ENCODE peak calls at places on chromosome 7, in four cellular contexts. D is K562, C is Peyer's patch, N is spleen. M is an unnamed sample. For H3K36me3, the result is how much of the 10 kb centered on the place peaks cover.

GRCh38 chr7:104652865-104653264 is 324.5 kb downstream of the LHFPL3 start:
- DNase-seq in N (no peak), C (no peak), D (no peak), M (no peak)

GRCh38 chr7:49644402-49645166 is 128.9 kb upstream of the VWC2 start:
- DNase-seq in D (no peak), N (no peak), C (no peak), M (no peak)

GRCh38 chr7:78118470-78118869 is 319.9 kb downstream of the PHTF2 start:
- DNase-seq in D (no peak), C (no peak), N (no peak), M (no peak)

GRCh38 chr7:744854-745430 is 17.9 kb upstream of the PRKAR1B start:
- DNase-seq in N (peak), D (no peak), C (no peak), M (no peak)

GRCh38 chr7:16023046-16023445 is 336.6 kb upstream of the MEOX2 start:
- DNase-seq in C (no peak), N (no peak), D (no peak), M (no peak)

GRCh38 chr7:76506081-76506440 is 4.3 kb upstream of the UPK3B start:
- DNase-seq in N (no peak), D (peak), C (no peak), M (no peak)

GRCh38 chr7:75937958-75938786 is 23.2 kb downstream of the POR start:
- DNase-seq in D (peak), C (no peak), N (no peak), M (peak)

GRCh38 chr7:45922810-45923209 is 1.7 kb upstream of the IGFBP3 start:
- DNase-seq in N (no peak), D (no peak), C (no peak), M (no peak)

GRCh38 chr7:93293222-93293621 is 61.1 kb downstream of the VPS50 start:
- DNase-seq in D (no peak), C (no peak), N (no peak), M (no peak)

GRCh38 chr7:82319674-82320118 is 123.9 kb downstream of the CACNA2D1 start:
- DNase-seq in D (no peak), N (no peak), C (no peak), M (peak)

GRCh38 chr7:28355553-28356319 is 56.6 kb upstream of the CREB5 start:
- DNase-seq in C (no peak), N (no peak), D (no peak), M (peak)

GRCh38 chr7:41107330-41107937 is 595.5 kb downstream of the INHBA start:
- DNase-seq in D (no peak), N (no peak), C (no peak), M (no peak)

GRCh38 chr7:102450242-102450641 is 14.4 kb downstream of the ALKBH4 start:
- DNase-seq in C (no peak), N (peak), D (no peak), M (no peak)

GRCh38 chr7:100099452-100099851 is 1.7 kb downstream of the MCM7 start:
- DNase-seq in D (no peak), C (no peak), N (no peak), M (no peak)

GRCh38 chr7:77887567-77887966 is 89.0 kb downstream of the PHTF2 start:
- DNase-seq in N (no peak), C (no peak), D (no peak), M (no peak)

GRCh38 chr7:143973870-143974446 is 19.3 kb downstream of the OR2F1 start:
- DNase-seq in N (no peak), C (no peak), D (no peak), M (no peak)

GRCh38 chr7:138081868-138082267 is 5.6 kb downstream of the AKR1D1 start:
- DNase-seq in N (no peak), C (no peak), D (no peak), M (no peak)

GRCh38 chr7:114793155-114793849 is 128.6 kb upstream of the MDFIC start:
- DNase-seq in D (no peak), N (no peak), C (no peak), M (no peak)

GRCh38 chr7:114790526-114790925 is 131.4 kb upstream of the MDFIC start:
- DNase-seq in N (no peak), D (no peak), C (no peak), M (no peak)

GRCh38 chr7:114789161-114789560 is 132.7 kb upstream of the MDFIC start:
- DNase-seq in N (no peak), C (no peak), D (no peak), M (no peak)

GRCh38 chr7:114789942-114790341 is 132.0 kb upstream of the MDFIC start:
- DNase-seq in C (no peak), D (no peak), N (no peak), M (no peak)

DNA sequence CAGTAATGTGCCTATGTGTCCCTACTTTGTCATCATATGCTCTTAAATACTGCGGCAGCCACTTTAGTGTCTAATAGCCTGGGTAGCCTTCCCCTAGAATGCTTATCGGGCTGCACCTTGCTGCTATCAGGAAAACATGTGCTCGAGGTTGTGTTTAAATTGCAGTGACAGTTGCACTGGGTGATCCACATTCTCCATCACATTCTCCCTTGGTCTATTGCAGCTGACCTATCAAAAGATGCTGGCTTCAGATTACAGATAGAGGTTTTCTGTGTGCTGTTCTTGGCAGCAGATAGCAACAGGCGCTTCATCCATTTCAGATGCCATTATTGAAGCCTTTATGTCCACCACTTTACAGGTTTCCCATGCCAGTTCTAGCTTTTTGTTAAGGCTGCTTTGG is 130.1 kb upstream of the MDFIC start:
- DNase-seq in C (no peak), D (no peak), N (no peak), M (no peak)
- H3K36me3 ChIP-seq in C (under half), D (under half), N (under half), M (under half)

DNA sequence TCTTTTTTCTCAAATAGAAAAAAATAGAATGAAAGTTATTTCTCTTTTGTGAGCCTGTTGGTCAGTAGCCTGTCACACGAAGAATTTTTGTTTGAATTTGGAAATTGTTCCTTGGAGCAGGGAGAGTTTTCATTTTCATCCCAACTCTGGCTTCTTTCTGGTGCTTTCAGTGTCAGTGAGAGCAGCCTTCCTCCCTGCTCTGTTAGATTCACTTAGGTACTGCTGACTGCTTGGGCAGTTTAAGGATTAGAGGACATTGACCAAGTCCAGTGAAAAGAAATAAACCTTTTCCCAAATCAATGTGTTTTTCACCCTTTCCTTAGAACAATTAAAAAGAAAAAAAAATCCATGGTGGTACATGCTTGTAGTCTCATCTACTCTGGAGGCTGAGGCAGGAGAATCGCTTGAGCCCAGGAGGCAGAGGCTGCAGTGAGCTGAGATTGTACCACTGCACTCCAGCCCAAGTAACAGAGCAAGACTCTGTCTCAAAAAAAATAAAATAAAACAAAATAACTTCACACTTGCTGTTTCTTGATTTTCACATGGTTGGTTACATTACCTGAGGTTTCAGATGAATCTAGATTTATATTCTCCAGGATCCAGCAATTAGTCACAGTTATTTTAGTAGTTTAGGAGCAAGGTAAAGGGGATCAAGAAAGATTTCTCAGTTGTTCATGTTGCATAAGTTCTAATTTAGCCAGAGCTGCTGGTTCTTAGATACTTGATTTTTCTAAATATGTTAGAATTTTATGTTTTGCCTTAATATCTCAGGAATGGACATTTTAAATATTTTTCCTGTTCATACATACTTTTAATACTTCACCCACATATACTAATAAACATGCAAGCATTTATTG is 63.1 kb downstream of the ZNRF2 start:
- DNase-seq in D (no peak), N (no peak), C (no peak), M (no peak)
- H3K4me3 ChIP-seq in D (no peak), N (no peak), C (no peak), M (no peak)

DNA sequence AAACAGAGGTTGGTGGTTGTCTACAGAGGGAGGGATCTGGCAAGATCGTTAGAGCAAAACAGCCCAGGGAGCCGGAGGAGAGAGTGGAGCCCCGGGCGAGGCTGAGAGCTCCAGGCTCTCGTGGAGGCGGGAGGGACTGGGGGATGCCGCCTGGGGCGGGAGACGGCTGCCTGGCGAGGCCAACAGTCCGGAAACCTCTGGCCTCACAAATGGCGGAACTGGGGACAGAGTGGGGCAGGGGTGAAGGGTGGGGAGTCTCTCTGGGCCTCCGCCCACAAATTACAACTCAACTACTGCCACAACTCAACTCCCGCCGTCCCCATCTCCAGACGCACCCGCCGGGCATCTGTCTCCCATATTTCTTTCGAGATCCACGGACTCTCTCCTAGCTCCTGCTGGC is 47.7 kb downstream of the CLEC2L start:
- DNase-seq in N (peak), D (no peak), C (no peak), M (no peak)
- H3K36me3 ChIP-seq in N (half or more), D (under half), C (under half), M (under half)

GRCh38 chr7:30320392-30320791 is 36.0 kb downstream of the ZNRF2 start:
- DNase-seq in D (no peak), N (no peak), C (no peak), M (no peak)
- H3K4me3 ChIP-seq in D (no peak), N (peak), C (no peak), M (no peak)

GRCh38 chr7:34075543-34075942 is 170.2 kb downstream of the BMPER start:
- DNase-seq in N (no peak), D (no peak), C (no peak), M (no peak)
- H3K36me3 ChIP-seq in N (under half), D (under half), C (under half), M (under half)

DNA sequence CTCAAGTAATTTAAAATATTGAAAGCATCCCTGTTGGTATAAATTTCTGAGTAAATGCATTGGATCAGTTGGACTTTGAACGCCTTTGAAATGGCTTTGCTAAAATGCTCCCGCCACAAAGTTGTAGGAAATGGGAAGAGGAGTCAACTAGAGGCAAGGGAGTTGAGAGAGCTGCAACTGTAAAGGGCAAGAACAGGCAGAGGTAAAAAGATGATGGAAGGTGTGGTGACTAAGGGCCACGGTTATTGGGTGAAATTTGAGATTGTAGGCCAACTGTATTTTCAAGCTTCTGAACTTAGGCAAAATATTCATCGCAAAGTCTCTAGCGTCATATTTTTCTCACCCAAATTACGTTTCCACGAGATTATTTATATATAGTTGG is 595 bp upstream of the SUMF2 start:
- DNase-seq in C (no peak), D (no peak), N (no peak), M (no peak)
- H3K4me3 ChIP-seq in C (peak), D (peak), N (peak), M (no peak)

DNA sequence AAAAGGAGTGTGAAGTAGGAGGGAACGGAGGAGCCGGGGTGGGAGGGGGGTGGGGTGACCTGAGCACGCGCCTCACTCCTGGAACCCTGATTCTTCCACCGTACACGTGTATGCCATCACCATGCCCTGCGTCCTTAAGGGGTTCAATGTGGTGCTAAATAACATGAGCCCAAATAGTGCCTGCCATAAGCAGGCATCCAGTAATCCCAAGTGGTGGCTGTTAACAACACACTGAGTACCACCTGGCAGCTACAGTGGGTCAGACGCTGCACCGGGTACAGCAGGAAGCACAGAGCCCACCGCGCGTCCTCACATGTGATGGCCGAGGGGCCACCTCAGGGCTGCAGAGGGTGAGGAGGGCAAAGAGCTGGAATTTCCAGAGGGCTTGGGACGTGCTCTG is 81.9 kb downstream of the PTPRN2 start:
- DNase-seq in N (no peak), D (no peak), C (no peak), M (no peak)
- H3K36me3 ChIP-seq in N (under half), D (under half), C (under half), M (under half)

GRCh38 chr7:149239345-149240143 is at the start of gene ZNF212:
- DNase-seq in D (peak), C (peak), N (peak), M (peak)
- H3K4me3 ChIP-seq in D (peak), C (peak), N (peak), M (peak)

DNA sequence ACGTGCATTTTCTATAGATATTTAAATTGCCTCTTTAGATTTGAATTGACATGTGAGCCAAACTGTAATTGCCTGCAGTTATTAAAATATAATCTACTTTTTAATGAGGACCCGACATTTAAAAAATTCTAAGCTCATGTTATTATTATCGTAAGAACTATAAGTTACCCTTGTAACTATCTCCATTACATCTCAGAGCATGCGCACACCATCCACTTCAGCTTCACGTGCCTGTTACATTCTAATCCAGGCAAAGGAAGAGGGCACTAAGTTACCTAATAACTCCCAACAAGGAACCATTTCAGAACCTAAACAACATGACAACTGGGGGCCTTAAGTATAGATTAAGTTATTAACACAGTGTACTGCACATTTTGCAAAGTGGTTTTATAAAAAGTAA is 509.0 kb upstream of the DPP6 start:
- DNase-seq in C (no peak), D (no peak), N (no peak), M (no peak)
- H3K36me3 ChIP-seq in C (under half), D (under half), N (under half), M (under half)

M was measured in HAP-1.